ENCODE peak calls at places on chromosomes 13 and 19, in four cellular contexts. H is GM23248, F is PC-9, V is neural progenitor cell. O is an unnamed sample. For H3F3A, the result is how much of the 10 kb centered on the place peaks cover.

GRCh38 chr19:16457195-16457953 is 14.4 kb downstream of the EPS15L1 start:
- DNase-seq in H (peak), F (no peak), V (peak), O (peak)

GRCh38 chr13:80083516-80084085 is 257.3 kb downstream of the SPRY2 start:
- DNase-seq in H (peak), F (no peak), V (no peak), O (no peak)

GRCh38 chr19:21566073-21566472 is 60.7 kb downstream of the ZNF429 start:
- DNase-seq in H (peak), F (no peak), V (no peak), O (no peak)

GRCh38 chr19:39469567-39469966 is 11.1 kb upstream of the TIMM50 start:
- DNase-seq in H (no peak), F (no peak), V (no peak), O (no peak)

GRCh38 chr13:73598021-73598712 is 536.0 kb downstream of the KLF12 start:
- DNase-seq in H (peak), F (peak), V (no peak), O (no peak)

GRCh38 chr13:40233731-40234195 is 432.7 kb downstream of the FOXO1 start:
- DNase-seq in H (no peak), F (no peak), V (no peak), O (no peak)

GRCh38 chr13:23950736-23951510 is 53.6 kb upstream of the C1QTNF9B start:
- DNase-seq in H (peak), F (no peak), V (no peak), O (no peak)

GRCh38 chr19:58395220-58395978 is at the start of gene RNF225:
- DNase-seq in H (no peak), F (peak), V (no peak), O (peak)

GRCh38 chr19:50607874-50608785 is 31.6 kb downstream of the SYT3 start:
- DNase-seq in H (peak), F (no peak), V (peak), O (peak)

GRCh38 chr19:58477871-58478270 is 1.7 kb downstream of the ZNF446 start:
- DNase-seq in H (no peak), F (no peak), V (no peak), O (no peak)

GRCh38 chr19:38506723-38507550 is 73.4 kb downstream of the RYR1 start:
- DNase-seq in H (peak), F (peak), V (peak), O (peak)

GRCh38 chr19:3253270-3253669 is 28.8 kb downstream of the CELF5 start:
- DNase-seq in H (no peak), F (no peak), V (no peak), O (peak)

GRCh38 chr13:47289578-47289977 is 392.7 kb upstream of the HTR2A start:
- DNase-seq in H (no peak), F (peak), V (peak), O (no peak)

GRCh38 chr19:9667898-9668297 is 7.0 kb downstream of the ZNF562 start:
- DNase-seq in H (no peak), F (no peak), V (no peak), O (no peak)

GRCh38 chr13:25654332-25654731 is 282.6 kb downstream of the ATP8A2 start:
- DNase-seq in H (no peak), F (no peak), V (no peak), O (no peak)

GRCh38 chr19:3413796-3414327 is 47.5 kb downstream of the NFIC start:
- DNase-seq in H (peak), F (no peak), V (no peak), O (no peak)

GRCh38 chr13:25111557-25111956 is 15.6 kb downstream of the PABPC3 start:
- DNase-seq in H (peak), F (no peak), V (no peak), O (no peak)

GRCh38 chr19:17337675-17338439 is 504 bp downstream of the GTPBP3 start:
- DNase-seq in H (peak), F (no peak), V (peak), O (peak)

GRCh38 chr19:21698215-21698614 is 69.2 kb downstream of the ZNF100 start:
- DNase-seq in H (peak), F (peak), V (peak), O (peak)

GRCh38 chr19:34675250-34675649 is 1.7 kb downstream of the SCGB2B2 start:
- DNase-seq in H (no peak), F (no peak), V (no peak), O (no peak)

GRCh38 chr13:104773775-104774174 is 1707.6 kb upstream of the SLC10A2 start:
- DNase-seq in H (peak), F (peak), V (peak), O (peak)

GRCh38 chr13:96726651-96727050 is 267.6 kb downstream of the OXGR1 start:
- DNase-seq in H (no peak), F (no peak), V (no peak), O (no peak)

GRCh38 chr13:75705395-75705794 is 69.3 kb downstream of the LMO7 start:
- DNase-seq in H (peak), F (peak), V (no peak), O (no peak)

GRCh38 chr19:20964798-20965197 is 41.7 kb downstream of the ZNF85 start:
- DNase-seq in H (peak), F (no peak), V (no peak), O (peak)

GRCh38 chr19:4363571-4364304 is 20.4 kb downstream of the MPND start:
- DNase-seq in H (no peak), F (no peak), V (no peak), O (no peak)

GRCh38 chr13:43915451-43915850 is 35.7 kb downstream of the LACC1 start:
- DNase-seq in H (peak), F (no peak), V (no peak), O (no peak)

GRCh38 chr19:17292301-17293074 is 10.7 kb downstream of the ABHD8 start:
- DNase-seq in H (peak), F (peak), V (peak), O (peak)

GRCh38 chr19:46919324-46919723 is 58.5 kb downstream of the ARHGAP35 start:
- DNase-seq in H (peak), F (peak), V (no peak), O (no peak)

GRCh38 chr13:104779311-104779710 is 1713.1 kb upstream of the SLC10A2 start:
- DNase-seq in H (peak), F (no peak), V (peak), O (peak)

GRCh38 chr19:47158367-47158791 is 27.7 kb downstream of the SAE1 start:
- DNase-seq in H (no peak), F (peak), V (no peak), O (no peak)

GRCh38 chr19:38977445-38978314 is 2.1 kb upstream of the FBXO17 start:
- DNase-seq in H (peak), F (no peak), V (no peak), O (no peak)

GRCh38 chr13:39091586-39091985 is 53.3 kb downstream of the NHLRC3 start:
- DNase-seq in H (no peak), F (no peak), V (no peak), O (no peak)

GRCh38 chr13:64675256-64675892 is 2554.8 kb downstream of the PCDH9 start:
- DNase-seq in H (peak), F (peak), V (no peak), O (no peak)

GRCh38 chr19:43783636-43784035 is 2.9 kb upstream of the KCNN4 start:
- DNase-seq in H (no peak), F (no peak), V (no peak), O (no peak)

GRCh38 chr19:10402441-10403038 is 802 bp downstream of the CDC37 start:
- DNase-seq in H (peak), F (peak), V (peak), O (peak)

GRCh38 chr19:36418287-36419001 is at the start of gene ZFP82:
- DNase-seq in H (peak), F (no peak), V (peak), O (peak)

GRCh38 chr19:36423925-36424324 is 5.5 kb upstream of the ZFP82 start:
- DNase-seq in H (no peak), F (no peak), V (no peak), O (peak)

GRCh38 chr19:36420961-36421748 is 2.7 kb upstream of the ZFP82 start:
- DNase-seq in H (peak), F (no peak), V (peak), O (peak)

GRCh38 chr19:36417752-36418286 is 625 bp downstream of the ZFP82 start:
- DNase-seq in H (no peak), F (no peak), V (peak), O (peak)

GRCh38 chr19:36421749-36422481 is 3.5 kb upstream of the ZFP82 start:
- DNase-seq in H (peak), F (no peak), V (no peak), O (peak)
- H3F3A ChIP-seq in H (under half), F (under half), V (under half), O (under half)

GRCh38 chr19:2070986-2071673 is 20.1 kb upstream of the MKNK2 start:
- DNase-seq in H (no peak), F (no peak), V (no peak), O (no peak)
- H3F3A ChIP-seq in H (under half), F (under half), V (under half), O (under half)

DNA sequence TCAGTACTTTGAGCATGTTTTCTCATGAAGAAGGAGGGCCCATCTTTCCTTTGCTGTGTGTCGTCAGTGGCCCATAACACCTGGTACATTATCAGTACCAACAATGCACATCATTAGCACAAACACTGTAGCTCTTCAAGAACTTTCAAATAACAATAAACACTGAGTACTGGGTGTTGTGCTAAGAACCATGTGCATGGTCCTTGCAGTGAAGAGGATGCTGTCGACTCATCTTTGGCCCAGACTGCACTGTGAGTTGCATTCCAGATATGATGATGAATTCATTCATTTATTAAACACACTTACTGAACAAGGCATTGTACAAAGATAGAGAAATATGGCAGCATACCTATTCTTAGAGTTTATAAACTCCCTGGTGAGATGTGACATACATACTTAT is 55.8 kb downstream of the FLT3 start:
- DNase-seq in H (peak), F (no peak), V (no peak), O (no peak)
- H3F3A ChIP-seq in H (under half), F (under half), V (under half), O (under half)

GRCh38 chr13:50123515-50123861 is 108.2 kb downstream of the KCNRG start:
- DNase-seq in H (no peak), F (no peak), V (no peak), O (no peak)

GRCh38 chr13:50123862-50124535 is 108.8 kb downstream of the KCNRG start:
- DNase-seq in H (peak), F (peak), V (peak), O (peak)

GRCh38 chr13:50124536-50125305 is 109.5 kb downstream of the KCNRG start:
- DNase-seq in H (peak), F (peak), V (peak), O (peak)

GRCh38 chr13:50122465-50122864 is 107.2 kb downstream of the KCNRG start:
- DNase-seq in H (no peak), F (no peak), V (peak), O (peak)

GRCh38 chr13:50123002-50123401 is 107.8 kb downstream of the KCNRG start:
- DNase-seq in H (no peak), F (no peak), V (no peak), O (no peak)
- H3F3A ChIP-seq in H (under half), F (under half), V (under half), O (under half)

DNA sequence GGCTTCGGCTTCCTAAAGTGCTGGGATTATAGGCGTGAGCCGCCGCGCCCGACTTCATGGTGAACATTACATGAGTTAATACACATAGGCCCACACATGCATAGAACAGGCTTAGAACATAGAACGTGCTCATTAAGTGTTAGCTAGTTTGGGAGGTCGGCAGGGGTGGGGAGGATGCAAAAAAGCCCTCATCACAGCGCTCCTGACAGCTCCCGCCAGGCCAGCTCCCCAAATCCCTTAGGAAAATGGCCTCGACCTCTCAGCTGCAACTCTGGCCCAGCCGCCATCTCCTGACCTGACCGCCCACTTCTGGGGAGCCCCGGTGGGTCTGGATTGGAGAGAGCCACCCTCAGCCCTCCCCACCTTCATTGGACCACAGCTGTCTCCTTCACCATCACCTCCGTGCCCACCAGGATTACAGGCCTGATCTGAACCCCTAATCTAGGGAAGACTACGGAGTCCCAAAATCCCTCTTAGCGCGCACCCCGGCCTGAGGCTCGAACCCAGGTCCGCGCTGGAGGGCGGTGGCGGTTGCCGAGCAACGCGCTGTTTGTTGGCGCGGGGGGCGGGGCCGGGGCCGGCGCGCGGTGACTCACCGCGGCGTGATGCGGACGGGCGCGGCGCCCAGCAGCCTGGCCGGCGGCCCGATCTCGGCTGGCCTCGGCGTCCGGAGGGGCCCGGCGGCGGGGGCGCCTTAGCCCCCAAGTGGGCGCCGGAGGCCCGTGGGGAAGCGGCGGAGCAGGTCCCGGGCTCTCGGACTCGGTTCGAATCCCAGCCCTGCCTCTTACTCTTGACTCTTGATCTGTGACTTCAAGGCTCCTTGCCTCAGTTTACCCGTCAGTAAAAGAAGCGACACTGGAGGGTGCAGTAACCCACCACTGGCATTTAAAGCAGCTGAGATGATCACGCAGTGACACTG is 26.7 kb upstream of the NANOS3 start:
- DNase-seq in H (peak), F (peak), V (peak), O (peak)
- H3F3A ChIP-seq in H (under half), F (half or more), V (under half), O (under half)

GRCh38 chr13:30413842-30414241 is 8.5 kb upstream of the UBE2L5 start:
- DNase-seq in H (no peak), F (no peak), V (no peak), O (no peak)
- H3F3A ChIP-seq in H (under half), F (under half), V (under half), O (under half)

DNA sequence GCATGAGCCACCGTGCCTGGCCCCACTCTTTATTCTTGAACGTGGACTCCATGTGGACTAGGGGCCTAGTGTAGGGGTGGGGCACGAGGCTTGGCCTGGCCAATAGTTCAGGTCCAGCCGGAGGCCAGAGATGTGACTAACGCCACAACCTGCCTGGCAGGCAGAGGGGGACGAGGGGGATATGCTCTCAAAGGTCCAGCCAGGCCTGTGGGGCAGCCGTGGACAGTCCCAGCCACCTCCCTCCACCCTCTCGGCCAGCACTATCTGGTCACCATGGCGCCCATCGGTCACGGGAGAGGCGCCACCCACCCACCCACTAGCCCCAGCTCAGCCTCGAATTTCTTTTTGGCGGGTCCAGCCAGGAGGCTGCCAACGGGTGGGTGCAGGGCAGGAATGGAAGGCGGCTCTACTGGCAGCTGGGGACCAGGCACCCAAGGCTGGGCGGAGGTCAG is 2.1 kb upstream of the CERS1 start:
- DNase-seq in H (peak), F (no peak), V (peak), O (no peak)
- H3F3A ChIP-seq in H (under half), F (under half), V (under half), O (under half)

GRCh38 chr19:48878219-48879024 is 6.2 kb downstream of the PPP1R15A start:
- DNase-seq in H (peak), F (peak), V (no peak), O (no peak)

GRCh38 chr19:48877900-48878218 is 5.6 kb downstream of the PPP1R15A start:
- DNase-seq in H (peak), F (no peak), V (no peak), O (no peak)

GRCh38 chr19:48881741-48882657 is 9.8 kb downstream of the PPP1R15A start:
- DNase-seq in H (peak), F (no peak), V (peak), O (peak)

GRCh38 chr19:48874309-48875135 is 2.3 kb downstream of the PPP1R15A start:
- DNase-seq in H (peak), F (peak), V (peak), O (no peak)

DNA sequence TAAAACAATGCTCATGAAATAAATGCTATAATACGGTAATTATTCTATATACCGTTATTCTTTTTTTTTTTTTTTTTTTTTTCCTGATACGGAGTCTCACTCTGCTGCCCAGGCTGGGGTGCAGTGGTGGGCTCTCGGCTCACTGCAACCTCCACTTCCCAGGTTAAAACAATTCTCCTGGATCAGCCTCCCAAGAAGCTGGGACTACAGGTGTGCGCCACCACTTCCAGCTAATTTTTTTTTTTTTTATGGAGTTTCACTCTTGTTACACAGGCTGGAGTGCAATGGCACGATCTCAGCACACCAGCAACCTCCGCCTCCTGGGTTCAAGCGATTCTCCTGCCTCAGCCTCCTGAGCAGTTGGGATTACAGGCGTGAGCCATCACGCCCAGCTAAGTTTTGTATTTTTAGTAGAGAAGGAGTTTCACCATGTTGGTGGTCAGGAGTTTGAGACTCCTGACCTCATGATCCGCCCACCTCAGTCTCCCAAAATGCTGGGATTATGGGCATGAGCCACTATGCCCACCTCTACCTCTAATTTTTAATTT is 6.9 kb downstream of the PPP1R15A start:
- DNase-seq in H (no peak), F (no peak), V (no peak), O (no peak)
- H3F3A ChIP-seq in H (half or more), F (half or more), V (under half), O (under half)